ENCODE peak calls at places on chromosomes 5 and 9, in four cellular contexts. M, H, D and R are unnamed samples.

GRCh38 chr5:90530736-90531487 is 1.5 kb upstream of the LYSMD3 start:
- DNase-seq in M (no peak), H (no peak), D (no peak), R (no peak)

GRCh38 chr9:33147770-33148169 is 19.4 kb downstream of the B4GALT1 start:
- DNase-seq in M (no peak), H (peak), D (no peak), R (no peak)

GRCh38 chr5:157100140-157100679 is 8.6 kb downstream of the HAVCR2 start:
- DNase-seq in M (no peak), H (no peak), D (no peak), R (peak)

GRCh38 chr5:103138202-103138601 is 18.1 kb downstream of the PPIP5K2 start:
- DNase-seq in M (no peak), H (no peak), D (no peak), R (no peak)

GRCh38 chr5:122424211-122424610 is 112.2 kb downstream of the SNCAIP start:
- DNase-seq in M (no peak), H (no peak), D (no peak), R (no peak)

GRCh38 chr5:68182534-68182933 is 33.0 kb upstream of the PIK3R1 start:
- DNase-seq in M (peak), H (no peak), D (no peak), R (no peak)

GRCh38 chr5:5341531-5342292 is 80.8 kb upstream of the ICE1 start:
- DNase-seq in M (no peak), H (no peak), D (no peak), R (no peak)

GRCh38 chr5:139848508-139849100 is 53.0 kb downstream of the PSD2 start:
- DNase-seq in M (peak), H (no peak), D (peak), R (no peak)

GRCh38 chr9:91690540-91691249 is 259.3 kb downstream of the ROR2 start:
- DNase-seq in M (no peak), H (no peak), D (no peak), R (no peak)

GRCh38 chr9:91896513-91897121 is 53.4 kb downstream of the ROR2 start:
- DNase-seq in M (no peak), H (peak), D (no peak), R (no peak)

GRCh38 chr5:76074487-76074886 is 8.7 kb upstream of the SV2C start:
- DNase-seq in M (peak), H (peak), D (no peak), R (no peak)

GRCh38 chr9:36346578-36346977 is 53.5 kb downstream of the RNF38 start:
- DNase-seq in M (no peak), H (no peak), D (no peak), R (no peak)

GRCh38 chr5:179416906-179417470 is 71.7 kb upstream of the ADAMTS2 start:
- DNase-seq in M (no peak), H (no peak), D (no peak), R (no peak)

GRCh38 chr9:127361561-127361960 is 35.4 kb upstream of the SLC2A8 start:
- DNase-seq in M (peak), H (peak), D (no peak), R (no peak)

GRCh38 chr5:124677376-124677998 is 69.0 kb downstream of the ZNF608 start:
- DNase-seq in M (no peak), H (no peak), D (no peak), R (no peak)

GRCh38 chr5:122880170-122880689 is 34.8 kb downstream of the SNX24 start:
- DNase-seq in M (no peak), H (no peak), D (no peak), R (no peak)

GRCh38 chr9:85536514-85536913 is 205.2 kb downstream of the AGTPBP1 start:
- DNase-seq in M (no peak), H (no peak), D (no peak), R (no peak)

GRCh38 chr5:153619706-153620105 is 129.2 kb downstream of the GRIA1 start:
- DNase-seq in M (no peak), H (no peak), D (no peak), R (no peak)

GRCh38 chr5:43315262-43315661 is 2.0 kb upstream of the HMGCS1 start:
- DNase-seq in M (peak), H (no peak), D (no peak), R (no peak)

GRCh38 chr9:71620806-71621205 is 147.5 kb downstream of the CEMIP2 start:
- DNase-seq in M (no peak), H (no peak), D (no peak), R (no peak)

GRCh38 chr9:137411670-137412380 is 11.1 kb downstream of the EXD3 start:
- DNase-seq in M (peak), H (peak), D (no peak), R (peak)

GRCh38 chr5:53041071-53041692 is 52.0 kb downstream of the ITGA2 start:
- DNase-seq in M (peak), H (no peak), D (no peak), R (no peak)

GRCh38 chr9:87702921-87703320 is 23.0 kb upstream of the CTSL start:
- DNase-seq in M (no peak), H (no peak), D (no peak), R (no peak)

GRCh38 chr5:132526290-132526973 is 16.9 kb downstream of the IL5 start:
- DNase-seq in M (peak), H (peak), D (peak), R (peak)

GRCh38 chr9:33750839-33751339 is 44.5 kb upstream of the PRSS3 start:
- DNase-seq in M (no peak), H (no peak), D (no peak), R (no peak)

GRCh38 chr5:141857226-141857625 is 21.0 kb downstream of the PCDH1 start:
- DNase-seq in M (no peak), H (no peak), D (no peak), R (no peak)

GRCh38 chr5:59732301-59732700 is 161.2 kb downstream of the PDE4D start:
- DNase-seq in M (no peak), H (no peak), D (no peak), R (no peak)

GRCh38 chr5:10632110-10632903 is 68.4 kb downstream of the ANKRD33B start:
- DNase-seq in M (peak), H (peak), D (no peak), R (no peak)

GRCh38 chr5:76337949-76338589 is 65.0 kb upstream of the IQGAP2 start:
- DNase-seq in M (peak), H (peak), D (peak), R (peak)

GRCh38 chr5:173670130-173670591 is 53.7 kb upstream of the BOD1 start:
- DNase-seq in M (no peak), H (no peak), D (no peak), R (no peak)

GRCh38 chr5:31911291-31912265 is 262.5 kb downstream of the GOLPH3 start:
- DNase-seq in M (no peak), H (no peak), D (no peak), R (no peak)

GRCh38 chr9:111944467-111944866 is 47.9 kb downstream of the UGCG start:
- DNase-seq in M (peak), H (no peak), D (no peak), R (no peak)

GRCh38 chr9:100322954-100323536 is 29.7 kb downstream of the TEX10 start:
- DNase-seq in M (peak), H (no peak), D (peak), R (no peak)

GRCh38 chr9:137111788-137112563 is 2.6 kb downstream of the DPP7 start:
- DNase-seq in M (no peak), H (no peak), D (no peak), R (no peak)

GRCh38 chr5:97094579-97095317 is 47.7 kb downstream of the LIX1 start:
- DNase-seq in M (peak), H (no peak), D (no peak), R (no peak)

GRCh38 chr5:142939884-142940283 is 169.7 kb downstream of the ARHGAP26 start:
- DNase-seq in M (no peak), H (no peak), D (no peak), R (no peak)

GRCh38 chr9:72217306-72217842 is 68.1 kb downstream of the GDA start:
- DNase-seq in M (no peak), H (no peak), D (no peak), R (no peak)

GRCh38 chr9:123828449-123828848 is 101.5 kb downstream of the DENND1A start:
- DNase-seq in M (no peak), H (no peak), D (no peak), R (no peak)

GRCh38 chr5:55671975-55672374 is 40.1 kb downstream of the SLC38A9 start:
- DNase-seq in M (no peak), H (no peak), D (no peak), R (no peak)

GRCh38 chr9:6645153-6646027 is at the start of gene GLDC:
- DNase-seq in M (peak), H (peak), D (peak), R (no peak)